ENCODE peak calls at places on chromosomes 6 and 20, in eight cellular contexts. T is nephron progenitor cell, V is GM03348, Q is neural progenitor cell, X is KBM-7, E is adrenal gland, F is NCI-H460, U is GM19239. A is an unnamed sample.

GRCh38 chr6:7851780-7852179 is 58.8 kb downstream of the TXNDC5 start:
- DNase-seq in E (no peak), U (no peak), T (no peak), X (no peak), F (no peak), Q (no peak), V (no peak), A (no peak)

GRCh38 chr6:130836071-130836670 is 9.0 kb downstream of the SMLR1 start:
- DNase-seq in V (no peak), E (no peak), F (no peak), T (no peak), X (no peak), U (no peak), Q (no peak), A (no peak)

GRCh38 chr6:3444276-3445088 is 12.4 kb downstream of the SLC22A23 start:
- DNase-seq in F (no peak), Q (peak; percentile 29), X (no peak), V (no peak), E (no peak), U (no peak), T (no peak), A (no peak)

GRCh38 chr6:6386010-6386409 is 65.5 kb upstream of the F13A1 start:
- DNase-seq in E (peak; percentile 34), F (no peak), T (no peak), V (no peak), U (no peak), Q (no peak), X (peak; percentile 42), A (no peak)

GRCh38 chr6:63649269-63649668 is 13.7 kb downstream of the PHF3 start:
- DNase-seq in F (no peak), T (no peak), X (no peak), E (no peak), U (no peak), V (no peak), Q (no peak), A (no peak)

GRCh38 chr6:158042245-158042798 is 60.7 kb downstream of the SYNJ2 start:
- DNase-seq in F (no peak), T (no peak), Q (no peak), U (no peak), X (no peak), E (peak; percentile 88), V (peak; percentile 42), A (no peak)

GRCh38 chr6:134435814-134436280 is 117.9 kb upstream of the SGK1 start:
- DNase-seq in V (no peak), Q (no peak), E (no peak), U (no peak), T (no peak), F (no peak), X (no peak), A (no peak)

GRCh38 chr6:24927234-24927955 is 8.4 kb downstream of the RIPOR2 start:
- DNase-seq in U (no peak), Q (no peak), F (no peak), X (no peak), V (no peak), E (no peak), T (no peak), A (no peak)

GRCh38 chr6:51462896-51463679 is 624.3 kb downstream of the PKHD1 start:
- DNase-seq in V (no peak), E (no peak), X (no peak), Q (no peak), U (no peak), F (no peak), T (no peak), A (no peak)

GRCh38 chr6:6659600-6660327 is 71.2 kb downstream of the LY86 start:
- DNase-seq in U (peak; percentile 38), X (peak; percentile 93), Q (no peak), F (no peak), E (peak; percentile 43), T (no peak), V (no peak), A (no peak)

GRCh38 chr6:42406296-42407280 is 45.1 kb downstream of the TRERF1 start:
- DNase-seq in E (no peak), F (no peak), T (no peak), Q (peak; percentile 53), X (no peak), V (no peak), U (no peak), A (no peak)

GRCh38 chr20:35893942-35894341 is 60.4 kb downstream of the SCAND1 start:
- DNase-seq in F (peak; percentile 65), T (no peak), Q (no peak), E (no peak), V (no peak), X (no peak), U (peak; percentile 27), A (no peak)

GRCh38 chr20:38252292-38253288 is 7.9 kb downstream of the KIAA1755 start:
- DNase-seq in F (no peak), Q (no peak), T (no peak), V (no peak), E (no peak), U (no peak), X (no peak), A (no peak)

GRCh38 chr6:35955071-35955470 is 34.2 kb upstream of the SRPK1 start:
- DNase-seq in X (no peak), Q (no peak), E (no peak), T (no peak), F (no peak), V (no peak), U (no peak), A (no peak)

GRCh38 chr20:49935746-49936152 is 448 bp upstream of the RNF114 start:
- DNase-seq in E (no peak), T (no peak), Q (no peak), V (no peak), U (no peak), X (no peak), F (no peak), A (no peak)

GRCh38 chr20:58603656-58604184 is 47.4 kb upstream of the STX16 start:
- DNase-seq in Q (no peak), T (no peak), U (no peak), X (no peak), F (no peak), V (peak; percentile 57), E (no peak), A (no peak)

GRCh38 chr20:2544211-2544610 is 7.8 kb downstream of the TMC2 start:
- DNase-seq in X (no peak), F (no peak), U (no peak), V (no peak), Q (no peak), T (no peak), E (no peak), A (no peak)

GRCh38 chr20:57708694-57709673 is 831 bp downstream of the PMEPA1 start:
- DNase-seq in F (no peak), E (no peak), U (no peak), T (peak; percentile 54), X (no peak), V (peak; percentile 82), Q (peak; percentile 37), A (no peak)

GRCh38 chr20:1171461-1172093 is 13.2 kb downstream of the TMEM74B start:
- DNase-seq in X (peak; percentile 39), F (peak; percentile 24), Q (peak; percentile 88), E (no peak), V (peak; percentile 54), T (peak; percentile 91), U (no peak), A (no peak)

GRCh38 chr6:10838794-10839333 is 525 bp upstream of the MAK start:
- DNase-seq in T (no peak), V (no peak), U (peak; percentile 52), F (no peak), Q (no peak), X (no peak), E (no peak), A (no peak)

GRCh38 chr6:60754879-60755278 is 1531.1 kb downstream of the KHDRBS2 start:
- DNase-seq in T (no peak), F (no peak), E (no peak), V (no peak), X (peak; percentile 1), U (no peak), Q (peak; percentile 2), A (no peak)

GRCh38 chr20:13851279-13851678 is 66.5 kb downstream of the NDUFAF5 start:
- DNase-seq in V (no peak), F (no peak), Q (no peak), T (no peak), U (no peak), X (no peak), E (no peak), A (no peak)

GRCh38 chr6:4174042-4174441 is 38.7 kb upstream of the ECI2 start:
- DNase-seq in U (no peak), F (no peak), Q (no peak), T (no peak), V (no peak), X (no peak), E (no peak), A (no peak)

GRCh38 chr6:36679043-36679821 is 718 bp downstream of the CDKN1A start:
- DNase-seq in T (peak; percentile 60), E (peak; percentile 78), V (peak; percentile 61), F (no peak), X (peak; percentile 65), Q (peak; percentile 63), U (no peak), A (peak; percentile 22)

GRCh38 chr6:64254558-64254957 is 619.0 kb downstream of the PHF3 start:
- DNase-seq in T (no peak), F (no peak), V (no peak), Q (no peak), U (no peak), X (no peak), E (no peak), A (no peak)

GRCh38 chr20:61734733-61735502 is 330.8 kb downstream of the TAF4 start:
- DNase-seq in E (no peak), U (no peak), X (no peak), T (no peak), F (no peak), Q (no peak), V (no peak), A (no peak)

GRCh38 chr6:83055366-83055964 is 10.2 kb downstream of the UBE3D start:
- DNase-seq in U (peak; percentile 17), F (peak; percentile 28), E (no peak), T (peak; percentile 55), V (peak; percentile 69), Q (peak; percentile 73), X (peak; percentile 69), A (no peak)

GRCh38 chr6:119158057-119158848 is 79.8 kb upstream of the FAM184A start:
- DNase-seq in X (no peak), U (no peak), T (no peak), Q (no peak), F (no peak), E (peak; percentile 42), V (peak; percentile 78), A (no peak)

GRCh38 chr6:79257381-79258205 is 23.1 kb upstream of the HMGN3 start:
- DNase-seq in Q (no peak), E (peak; percentile 83), T (no peak), X (no peak), F (no peak), U (no peak), V (no peak), A (no peak)

GRCh38 chr20:17843246-17844132 is 125.1 kb downstream of the SNX5 start:
- DNase-seq in X (no peak), T (no peak), F (no peak), Q (no peak), V (peak; percentile 90), E (peak; percentile 46), U (no peak), A (peak; percentile 13)

GRCh38 chr6:142845143-142845571 is 99.8 kb downstream of the HIVEP2 start:
- DNase-seq in F (no peak), V (no peak), Q (no peak), X (no peak), E (no peak), U (no peak), T (no peak), A (no peak)

GRCh38 chr20:47272893-47273590 is 83.5 kb downstream of the ZMYND8 start:
- DNase-seq in Q (peak; percentile 70), F (peak; percentile 74), T (peak; percentile 52), E (no peak), V (peak; percentile 77), X (peak; percentile 80), U (peak; percentile 40), A (peak; percentile 38)

GRCh38 chr6:40210628-40211056 is 276.4 kb upstream of the MOCS1 start:
- DNase-seq in F (no peak), V (no peak), U (peak; percentile 7), E (no peak), X (no peak), Q (no peak), T (no peak), A (no peak)

GRCh38 chr6:11810854-11811643 is 32.4 kb upstream of the ADTRP start:
- DNase-seq in E (no peak), V (no peak), X (no peak), Q (no peak), T (no peak), U (no peak), F (no peak), A (no peak)